ENCODE peak calls at places on chromosomes 7 and 10, in four cellular contexts. N is psoas muscle, W is Peyer's patch, U is GM23338. C is an unnamed sample.

GRCh38 chr7:142792129-142792528 is 21.4 kb downstream of the PRSS2 start:
- DNase-seq in N (no peak), W (no peak), U (no peak), C (no peak)

GRCh38 chr7:137609500-137609899 is 237.3 kb downstream of the DGKI start:
- DNase-seq in N (no peak), W (no peak), U (no peak), C (no peak)

GRCh38 chr10:80406249-80406648 is 2.1 kb upstream of the PRXL2A start:
- DNase-seq in N (no peak), W (no peak), U (no peak), C (no peak)

GRCh38 chr7:139995034-139995915 is 67.5 kb downstream of the PARP12 start:
- DNase-seq in N (no peak), W (no peak), U (no peak), C (peak; percentile 86)

GRCh38 chr7:90230834-90231233 is 14.1 kb upstream of the CFAP69 start:
- DNase-seq in N (no peak), W (no peak), U (no peak), C (no peak)

GRCh38 chr7:157410831-157411556 is 74.2 kb downstream of the DNAJB6 start:
- DNase-seq in N (no peak), W (no peak), U (no peak), C (no peak)

GRCh38 chr7:151714201-151714600 is 162.7 kb downstream of the PRKAG2 start:
- DNase-seq in N (no peak), W (no peak), U (no peak), C (no peak)

GRCh38 chr10:98445200-98445812 is 1.4 kb downstream of the HPS1 start:
- DNase-seq in N (no peak), W (no peak), U (no peak), C (no peak)

GRCh38 chr10:71064413-71065118 is 147.8 kb upstream of the UNC5B start:
- DNase-seq in N (peak; percentile 27), W (no peak), U (peak; percentile 43), C (no peak)

GRCh38 chr7:132080467-132080866 is 495.8 kb downstream of the PLXNA4 start:
- DNase-seq in N (no peak), W (no peak), U (no peak), C (no peak)

GRCh38 chr10:49089789-49090595 is 25.3 kb downstream of the VSTM4 start:
- DNase-seq in N (no peak), W (peak; percentile 0), U (no peak), C (no peak)

GRCh38 chr7:133705596-133705995 is 421.5 kb upstream of the LRGUK start:
- DNase-seq in N (no peak), W (no peak), U (no peak), C (no peak)

GRCh38 chr7:28230273-28230672 is 49.7 kb upstream of the JAZF1 start:
- DNase-seq in N (no peak), W (no peak), U (no peak), C (no peak)

GRCh38 chr10:87861953-87862643 is 1.2 kb downstream of the KLLN start:
- DNase-seq in N (peak; percentile 97), W (peak; percentile 97), U (peak; percentile 100), C (peak; percentile 92)

GRCh38 chr7:47381132-47381495 is 200.8 kb downstream of the TNS3 start:
- DNase-seq in N (no peak), W (no peak), U (no peak), C (no peak)

GRCh38 chr10:130341325-130341724 is 205.1 kb downstream of the GLRX3 start:
- DNase-seq in N (no peak), W (no peak), U (no peak), C (no peak)

GRCh38 chr7:98681496-98681895 is 64.4 kb downstream of the NPTX2 start:
- DNase-seq in N (no peak), W (no peak), U (no peak), C (no peak)

GRCh38 chr7:127667017-127667670 is 15.2 kb downstream of the SND1 start:
- DNase-seq in N (no peak), W (no peak), U (no peak), C (no peak)

GRCh38 chr7:22061781-22062180 is 116.1 kb upstream of the CDCA7L start:
- DNase-seq in N (no peak), W (no peak), U (no peak), C (no peak)

GRCh38 chr10:97411411-97411810 is 10.3 kb upstream of the RRP12 start:
- DNase-seq in N (no peak), W (no peak), U (no peak), C (no peak)

GRCh38 chr10:61486738-61487396 is 33.7 kb upstream of the TMEM26 start:
- DNase-seq in N (no peak), W (no peak), U (no peak), C (no peak)

GRCh38 chr10:10432306-10433035 is 585.2 kb upstream of the CELF2 start:
- DNase-seq in N (no peak), W (no peak), U (no peak), C (peak; percentile 37)

GRCh38 chr7:34224259-34224658 is 318.9 kb downstream of the BMPER start:
- DNase-seq in N (no peak), W (no peak), U (no peak), C (no peak)

GRCh38 chr7:34222722-34223121 is 317.4 kb downstream of the BMPER start:
- DNase-seq in N (no peak), W (no peak), U (no peak), C (no peak)

GRCh38 chr7:34220501-34220900 is 315.2 kb downstream of the BMPER start:
- DNase-seq in N (no peak), W (no peak), U (no peak), C (no peak)

GRCh38 chr7:34225193-34225592 is 319.9 kb downstream of the BMPER start:
- DNase-seq in N (no peak), W (no peak), U (no peak), C (no peak)

GRCh38 chr7:34222316-34222715 is 317.0 kb downstream of the BMPER start:
- DNase-seq in N (no peak), W (no peak), U (peak; percentile 32), C (no peak)
- TF ChIP-seq CTCF in N (no peak), W (no peak), U (no peak), C (no peak)

GRCh38 chr10:58278274-58278961 is 9.5 kb downstream of the CISD1 start:
- DNase-seq in N (no peak), W (no peak), U (no peak), C (no peak)

GRCh38 chr10:58280485-58280884 is 11.5 kb downstream of the CISD1 start:
- DNase-seq in N (no peak), W (no peak), U (no peak), C (no peak)

GRCh38 chr10:58280982-58281752 is 12.2 kb downstream of the CISD1 start:
- DNase-seq in N (no peak), W (no peak), U (no peak), C (no peak)

GRCh38 chr10:58278962-58279307 is 10.0 kb downstream of the CISD1 start:
- DNase-seq in N (no peak), W (no peak), U (no peak), C (no peak)

DNA sequence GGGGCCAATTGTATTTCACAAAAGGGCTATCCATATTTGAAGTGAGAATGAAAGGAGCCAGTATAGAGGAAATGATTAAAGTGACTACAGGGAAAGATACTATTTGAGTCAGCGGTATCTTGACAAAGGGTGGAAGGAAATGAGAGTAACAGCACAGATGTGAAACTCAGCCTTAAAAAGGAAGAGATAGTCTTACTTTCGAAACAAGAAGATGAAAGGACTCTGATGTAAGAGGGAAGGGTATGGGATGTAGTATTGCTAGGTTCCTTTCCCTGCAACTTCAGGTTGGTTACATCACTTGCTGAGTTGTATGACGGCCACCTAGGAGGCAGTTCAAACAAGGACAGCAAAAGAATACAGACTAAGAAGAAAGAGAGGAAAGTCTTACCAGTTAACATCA is 13.7 kb downstream of the CISD1 start:
- DNase-seq in N (no peak), W (no peak), U (no peak), C (no peak)
- H3K4me3 ChIP-seq in N (no peak overlapping the region), W (no peak overlapping the region), U (no peak overlapping the region), C (no peak overlapping the region)

GRCh38 chr7:102864958-102865357 is 47.8 kb upstream of the LRRC17 start:
- DNase-seq in N (no peak), W (no peak), U (no peak), C (no peak)
- H3K27ac ChIP-seq in N (no peak overlapping the region), W (no peak overlapping the region), U (no peak overlapping the region), C (no peak overlapping the region)

GRCh38 chr10:75294031-75294437 is 58.3 kb upstream of the COMTD1 start:
- DNase-seq in N (no peak), W (no peak), U (no peak), C (no peak)

GRCh38 chr10:75295901-75296441 is 60.2 kb upstream of the COMTD1 start:
- DNase-seq in N (no peak), W (no peak), U (no peak), C (no peak)

GRCh38 chr10:75293456-75293840 is 57.7 kb upstream of the COMTD1 start:
- DNase-seq in N (no peak), W (no peak), U (no peak), C (no peak)

GRCh38 chr10:75294518-75294865 is 58.7 kb upstream of the COMTD1 start:
- DNase-seq in N (peak; percentile 52), W (no peak), U (peak; percentile 31), C (no peak)

DNA sequence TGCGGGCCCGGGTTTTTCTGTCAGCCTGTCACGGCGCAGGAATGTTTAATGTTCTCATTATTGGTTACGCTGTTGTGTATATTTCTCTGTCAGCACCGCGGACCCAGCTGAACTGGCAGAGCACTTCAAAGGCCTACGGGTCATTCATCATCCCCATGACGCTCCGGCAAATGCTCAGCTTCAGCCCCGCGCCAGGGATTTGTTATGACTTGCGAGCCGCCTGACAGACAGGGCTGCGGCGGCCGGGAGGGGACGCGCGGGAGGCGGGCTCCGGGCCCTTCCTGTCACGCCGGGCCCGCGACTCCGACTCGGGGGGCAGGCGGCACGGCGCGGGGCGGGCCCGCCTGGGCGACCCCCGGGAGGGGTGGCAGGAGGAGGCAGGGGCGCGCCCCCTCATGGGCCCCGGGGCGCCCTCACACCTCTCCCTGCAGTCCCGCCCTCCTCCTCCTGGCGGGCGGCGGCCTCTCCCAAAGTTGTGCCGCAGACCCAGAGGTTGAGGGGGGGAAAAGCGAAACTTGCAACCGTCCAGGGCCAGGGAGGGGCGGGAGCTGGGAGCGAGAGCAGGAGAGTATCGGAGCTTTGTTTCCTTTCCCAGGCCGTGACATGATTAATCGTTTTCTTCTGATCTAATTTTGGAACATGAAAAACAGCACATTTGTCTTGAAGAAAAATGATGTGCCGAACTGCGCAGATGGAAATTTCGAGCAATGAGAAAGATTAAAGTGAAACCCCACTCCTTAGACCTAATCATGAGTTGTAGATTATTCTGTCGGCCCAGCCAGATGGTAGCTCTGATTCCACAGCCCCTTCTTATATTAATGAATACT is 59.3 kb upstream of the COMTD1 start:
- DNase-seq in N (peak; percentile 85), W (peak; percentile 40), U (peak; percentile 76), C (peak; percentile 66)
- TF ChIP-seq CTCF in N (peak; percentile 29), W (no peak), U (no peak), C (no peak)

GRCh38 chr10:133070402-133070801 is 17.3 kb upstream of the ADGRA1 start:
- DNase-seq in N (no peak), W (no peak), U (no peak), C (no peak)
- H3K4me3 ChIP-seq in N (no peak overlapping the region), W (no peak overlapping the region), U (no peak overlapping the region), C (no peak overlapping the region)

DNA sequence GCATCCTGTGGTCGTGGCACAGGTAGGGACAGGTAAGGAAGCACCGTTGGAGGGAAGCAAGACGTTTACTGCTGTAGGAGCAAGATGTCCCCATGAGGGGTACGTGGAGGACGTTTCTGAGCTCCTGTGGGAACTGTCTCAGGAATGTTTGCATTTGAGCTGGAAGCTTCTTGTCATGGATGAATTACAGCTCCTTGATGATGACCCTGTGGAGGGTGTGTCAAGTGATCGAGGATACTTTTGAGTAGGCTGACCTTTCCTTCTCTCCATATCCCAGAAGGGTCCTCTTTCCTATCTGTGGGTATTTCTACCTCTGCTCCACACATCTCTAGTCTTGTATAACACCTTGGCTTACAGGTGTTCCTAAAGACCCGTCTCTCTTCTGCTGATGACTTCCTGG is 94.8 kb downstream of the PFKFB3 start:
- DNase-seq in N (no peak), W (no peak), U (no peak), C (no peak)
- H3K27ac ChIP-seq in N (no peak overlapping the region), W (no peak overlapping the region), U (no peak overlapping the region), C (no peak overlapping the region)

GRCh38 chr10:43170491-43170890 is 32.2 kb downstream of the CSGALNACT2 start:
- DNase-seq in N (no peak), W (no peak), U (peak; percentile 40), C (no peak)
- TF ChIP-seq CTCF in N (no peak), W (no peak), U (peak; percentile 44), C (peak; percentile 15)

C was measured in dorsolateral prefrontal cortex.